ENCODE peak calls at places on chromosomes 7 and 10, in four cellular contexts. One of them, this sample, is unnamed.

GRCh38 chr10:84156768-84157167 is 16.8 kb upstream of the GPR15LG start:
- DNase-seq in activated CD4-positive, CD25-positive, alpha-beta regulatory T cell treated with anti-CD3 and anti-CD28 coated beads, Interleukin-2, amount 50 U/mL, for 16 hours: no peak
- DNase-seq in A673: no peak
- DNase-seq in lower lobe of right lung: no peak
- DNase-seq in this sample: no peak

GRCh38 chr7:155161690-155162089 is 91.6 kb downstream of the HTR5A start:
- DNase-seq in A673: no peak
- DNase-seq in activated CD4-positive, CD25-positive, alpha-beta regulatory T cell treated with anti-CD3 and anti-CD28 coated beads, Interleukin-2, amount 50 U/mL, for 16 hours: no peak
- DNase-seq in lower lobe of right lung: no peak
- DNase-seq in this sample: no peak

GRCh38 chr10:72976886-72977285 is 22.3 kb upstream of the PLA2G12B start:
- DNase-seq in activated CD4-positive, CD25-positive, alpha-beta regulatory T cell treated with anti-CD3 and anti-CD28 coated beads, Interleukin-2, amount 50 U/mL, for 16 hours: no peak
- DNase-seq in lower lobe of right lung: no peak
- DNase-seq in A673: no peak
- DNase-seq in this sample: no peak

GRCh38 chr10:132397671-132398565 is 918 bp downstream of the PWWP2B start:
- DNase-seq in A673: peak; percentile 49
- DNase-seq in activated CD4-positive, CD25-positive, alpha-beta regulatory T cell treated with anti-CD3 and anti-CD28 coated beads, Interleukin-2, amount 50 U/mL, for 16 hours: no peak
- DNase-seq in lower lobe of right lung: peak; percentile 73
- DNase-seq in this sample: peak; percentile 70

GRCh38 chr7:101913876-101914275 is 96.5 kb downstream of the CUX1 start:
- DNase-seq in lower lobe of right lung: no peak
- DNase-seq in A673: no peak
- DNase-seq in activated CD4-positive, CD25-positive, alpha-beta regulatory T cell treated with anti-CD3 and anti-CD28 coated beads, Interleukin-2, amount 50 U/mL, for 16 hours: no peak
- DNase-seq in this sample: no peak

GRCh38 chr10:34643620-34644019 is 171.5 kb downstream of the PARD3 start:
- DNase-seq in lower lobe of right lung: no peak
- DNase-seq in activated CD4-positive, CD25-positive, alpha-beta regulatory T cell treated with anti-CD3 and anti-CD28 coated beads, Interleukin-2, amount 50 U/mL, for 16 hours: no peak
- DNase-seq in A673: no peak
- DNase-seq in this sample: no peak

GRCh38 chr7:116805100-116805544 is 57.3 kb upstream of the CAPZA2 start:
- DNase-seq in A673: peak; percentile 57
- DNase-seq in lower lobe of right lung: no peak
- DNase-seq in activated CD4-positive, CD25-positive, alpha-beta regulatory T cell treated with anti-CD3 and anti-CD28 coated beads, Interleukin-2, amount 50 U/mL, for 16 hours: no peak
- DNase-seq in this sample: peak; percentile 90

GRCh38 chr10:89283174-89283987 is 18.5 kb upstream of the IFIT2 start:
- DNase-seq in lower lobe of right lung: no peak
- DNase-seq in A673: no peak
- DNase-seq in activated CD4-positive, CD25-positive, alpha-beta regulatory T cell treated with anti-CD3 and anti-CD28 coated beads, Interleukin-2, amount 50 U/mL, for 16 hours: no peak
- DNase-seq in this sample: peak; percentile 1

GRCh38 chr10:114413398-114413797 is 9.1 kb upstream of the AFAP1L2 start:
- DNase-seq in A673: no peak
- DNase-seq in lower lobe of right lung: peak; percentile 77
- DNase-seq in activated CD4-positive, CD25-positive, alpha-beta regulatory T cell treated with anti-CD3 and anti-CD28 coated beads, Interleukin-2, amount 50 U/mL, for 16 hours: no peak
- DNase-seq in this sample: no peak

GRCh38 chr7:23546897-23547572 is 15.3 kb upstream of the TRA2A start:
- DNase-seq in A673: peak; percentile 94
- DNase-seq in lower lobe of right lung: peak; percentile 55
- DNase-seq in activated CD4-positive, CD25-positive, alpha-beta regulatory T cell treated with anti-CD3 and anti-CD28 coated beads, Interleukin-2, amount 50 U/mL, for 16 hours: peak; percentile 65
- DNase-seq in this sample: peak; percentile 87

GRCh38 chr7:155380221-155380861 is 77.6 kb upstream of the EN2 start:
- DNase-seq in activated CD4-positive, CD25-positive, alpha-beta regulatory T cell treated with anti-CD3 and anti-CD28 coated beads, Interleukin-2, amount 50 U/mL, for 16 hours: peak; percentile 30
- DNase-seq in lower lobe of right lung: peak; percentile 77
- DNase-seq in A673: peak; percentile 82
- DNase-seq in this sample: peak; percentile 89

GRCh38 chr7:148447221-148447845 is 143.2 kb upstream of the C7orf33 start:
- DNase-seq in activated CD4-positive, CD25-positive, alpha-beta regulatory T cell treated with anti-CD3 and anti-CD28 coated beads, Interleukin-2, amount 50 U/mL, for 16 hours: no peak
- DNase-seq in A673: no peak
- DNase-seq in lower lobe of right lung: no peak
- DNase-seq in this sample: no peak

GRCh38 chr10:75398630-75399460 is 2.7 kb downstream of the ZNF503 start:
- DNase-seq in A673: no peak
- DNase-seq in lower lobe of right lung: peak; percentile 59
- DNase-seq in activated CD4-positive, CD25-positive, alpha-beta regulatory T cell treated with anti-CD3 and anti-CD28 coated beads, Interleukin-2, amount 50 U/mL, for 16 hours: no peak
- DNase-seq in this sample: no peak

GRCh38 chr7:33062023-33062781 is at the start of gene NT5C3A:
- DNase-seq in activated CD4-positive, CD25-positive, alpha-beta regulatory T cell treated with anti-CD3 and anti-CD28 coated beads, Interleukin-2, amount 50 U/mL, for 16 hours: no peak
- DNase-seq in lower lobe of right lung: no peak
- DNase-seq in A673: peak; percentile 48
- DNase-seq in this sample: peak; percentile 66

GRCh38 chr7:32169236-32169635 is 99.0 kb upstream of the PDE1C start:
- DNase-seq in lower lobe of right lung: no peak
- DNase-seq in A673: peak; percentile 10
- DNase-seq in activated CD4-positive, CD25-positive, alpha-beta regulatory T cell treated with anti-CD3 and anti-CD28 coated beads, Interleukin-2, amount 50 U/mL, for 16 hours: no peak
- DNase-seq in this sample: peak; percentile 62

This sample was measured in NCI-H82.